ENCODE peak calls at places on chromosomes 13 and 19, in eight cellular contexts. K is GM23338; R is skeletal muscle cell; J is left colon; L is iris pigment epithelial cell; V is fibroblast of mammary gland; S is T-helper 2 cell; Z is activated CD4-positive, alpha-beta T cell treated with anti-CD3 and anti-CD28 coated beads, Interleukin-2, amount 50 U/mL, for 48 hours. H is an unnamed sample.

GRCh38 chr13:35874704-35875103 is 256.5 kb downstream of the DCLK1 start:
- DNase-seq in K (no peak), R (no peak), J (no peak), L (no peak), V (no peak), S (no peak), Z (no peak), H (no peak)

GRCh38 chr19:3880471-3881271 is at the start of gene ATCAY:
- DNase-seq in K (peak; percentile 87), R (no peak), J (no peak), L (no peak), V (no peak), S (no peak), Z (no peak), H (no peak)

GRCh38 chr13:64527561-64527960 is 2702.6 kb downstream of the PCDH9 start:
- DNase-seq in K (no peak), R (no peak), J (no peak), L (no peak), V (no peak), S (no peak), Z (no peak), H (no peak)

GRCh38 chr19:43308244-43308815 is 39.0 kb upstream of the PSG9 start:
- DNase-seq in K (no peak), R (no peak), J (no peak), L (no peak), V (no peak), S (no peak), Z (no peak), H (no peak)

GRCh38 chr13:77374786-77375185 is 47.9 kb upstream of the MYCBP2 start:
- DNase-seq in K (no peak), R (no peak), J (no peak), L (no peak), V (no peak), S (no peak), Z (peak; percentile 7), H (no peak)

GRCh38 chr19:7676376-7676775 is 514 bp upstream of the MCEMP1 start:
- DNase-seq in K (no peak), R (no peak), J (no peak), L (no peak), V (no peak), S (no peak), Z (no peak), H (no peak)

GRCh38 chr13:51107996-51108395 is 3.1 kb downstream of the C13orf42 start:
- DNase-seq in K (no peak), R (no peak), J (no peak), L (no peak), V (no peak), S (no peak), Z (no peak), H (no peak)

GRCh38 chr13:72536668-72537399 is 190.6 kb downstream of the MZT1 start:
- DNase-seq in K (peak; percentile 16), R (no peak), J (peak; percentile 29), L (no peak), V (no peak), S (no peak), Z (no peak), H (no peak)

GRCh38 chr19:3671680-3672574 is 28.3 kb downstream of the PIP5K1C start:
- DNase-seq in K (no peak), R (no peak), J (no peak), L (peak; percentile 52), V (peak; percentile 53), S (no peak), Z (peak; percentile 41), H (peak; percentile 64)

GRCh38 chr19:4519521-4520277 is 1.4 kb upstream of the PLIN4 start:
- DNase-seq in K (no peak), R (no peak), J (no peak), L (no peak), V (no peak), S (no peak), Z (no peak), H (no peak)

GRCh38 chr19:10011974-10012373 is 1.3 kb upstream of the RDH8 start:
- DNase-seq in K (no peak), R (no peak), J (no peak), L (no peak), V (no peak), S (no peak), Z (no peak), H (no peak)

GRCh38 chr19:31317542-31317941 is 31.7 kb downstream of the TSHZ3 start:
- DNase-seq in K (peak; percentile 39), R (no peak), J (no peak), L (no peak), V (peak; percentile 28), S (no peak), Z (no peak), H (no peak)

GRCh38 chr13:79427265-79427664 is 21.2 kb upstream of the RBM26 start:
- DNase-seq in K (no peak), R (no peak), J (no peak), L (no peak), V (no peak), S (no peak), Z (no peak), H (no peak)

GRCh38 chr13:67148219-67148583 is 81.9 kb downstream of the PCDH9 start:
- DNase-seq in K (no peak), R (no peak), J (no peak), L (peak; percentile 69), V (peak; percentile 62), S (no peak), Z (no peak), H (no peak)

GRCh38 chr19:46901701-46902401 is 41.1 kb downstream of the ARHGAP35 start:
- DNase-seq in K (no peak), R (no peak), J (no peak), L (peak; percentile 18), V (no peak), S (no peak), Z (no peak), H (no peak)

GRCh38 chr13:60765700-60766411 is 368.8 kb downstream of the TDRD3 start:
- DNase-seq in K (no peak), R (no peak), J (no peak), L (peak; percentile 20), V (no peak), S (no peak), Z (no peak), H (no peak)

GRCh38 chr13:27442797-27443196 is 7.6 kb downstream of the MTIF3 start:
- DNase-seq in K (no peak), R (no peak), J (no peak), L (no peak), V (no peak), S (no peak), Z (no peak), H (no peak)

GRCh38 chr13:39894586-39894985 is 239.1 kb downstream of the COG6 start:
- DNase-seq in K (no peak), R (no peak), J (no peak), L (no peak), V (no peak), S (no peak), Z (no peak), H (no peak)

GRCh38 chr13:93847162-93847561 is 620.6 kb downstream of the GPC6 start:
- DNase-seq in K (no peak), R (peak; percentile 48), J (no peak), L (peak; percentile 85), V (peak; percentile 92), S (no peak), Z (peak; percentile 6), H (no peak)

GRCh38 chr13:113888701-113889330 is 24.9 kb upstream of the GAS6 start:
- DNase-seq in K (no peak), R (no peak), J (no peak), L (no peak), V (no peak), S (no peak), Z (no peak), H (no peak)

H was measured in K562.